ENCODE peak calls at places on chromosome 5, in nine cellular contexts. One of them, this sample, is unnamed.

GRCh38 chr5:1061916-1062315 is 49.9 kb downstream of the SLC12A7 start:
- DNase-seq in activated CD4-positive, alpha-beta T cell treated with anti-CD3 and anti-CD28 coated beads, Interleukin-2, amount 50 U/mL, for 4 hours: no peak
- DNase-seq in sciatic nerve: no peak
- DNase-seq in SW480: no peak
- DNase-seq in brain microvascular endothelial cell: no peak
- DNase-seq in iPS-NIHi11: no peak
- DNase-seq in CD4-positive, CD25-positive, alpha-beta regulatory T cell: no peak
- DNase-seq in SW 1271: no peak
- DNase-seq in Calu3: no peak
- DNase-seq in this sample: no peak

GRCh38 chr5:14054965-14055963 is 87.9 kb upstream of the TRIO start:
- DNase-seq in brain microvascular endothelial cell: no peak
- DNase-seq in activated CD4-positive, alpha-beta T cell treated with anti-CD3 and anti-CD28 coated beads, Interleukin-2, amount 50 U/mL, for 4 hours: no peak
- DNase-seq in SW 1271: no peak
- DNase-seq in CD4-positive, CD25-positive, alpha-beta regulatory T cell: no peak
- DNase-seq in sciatic nerve: no peak
- DNase-seq in SW480: no peak
- DNase-seq in iPS-NIHi11: no peak
- DNase-seq in Calu3: no peak
- DNase-seq in this sample: peak; percentile 62

GRCh38 chr5:133489632-133490031 is 122.7 kb downstream of the FSTL4 start:
- DNase-seq in CD4-positive, CD25-positive, alpha-beta regulatory T cell: no peak
- DNase-seq in brain microvascular endothelial cell: no peak
- DNase-seq in Calu3: peak; percentile 32
- DNase-seq in SW480: peak; percentile 90
- DNase-seq in activated CD4-positive, alpha-beta T cell treated with anti-CD3 and anti-CD28 coated beads, Interleukin-2, amount 50 U/mL, for 4 hours: no peak
- DNase-seq in SW 1271: peak; percentile 14
- DNase-seq in sciatic nerve: no peak
- DNase-seq in iPS-NIHi11: no peak
- DNase-seq in this sample: no peak

GRCh38 chr5:65926893-65927292 is 518 bp downstream of the ERBIN start:
- DNase-seq in SW480: peak; percentile 34
- DNase-seq in CD4-positive, CD25-positive, alpha-beta regulatory T cell: no peak
- DNase-seq in iPS-NIHi11: no peak
- DNase-seq in Calu3: no peak
- DNase-seq in SW 1271: peak; percentile 59
- DNase-seq in brain microvascular endothelial cell: no peak
- DNase-seq in activated CD4-positive, alpha-beta T cell treated with anti-CD3 and anti-CD28 coated beads, Interleukin-2, amount 50 U/mL, for 4 hours: no peak
- DNase-seq in sciatic nerve: no peak
- DNase-seq in this sample: peak; percentile 18

GRCh38 chr5:18761801-18762200 is 1127.5 kb downstream of the TAF11L14 start:
- DNase-seq in Calu3: no peak
- DNase-seq in CD4-positive, CD25-positive, alpha-beta regulatory T cell: no peak
- DNase-seq in iPS-NIHi11: no peak
- DNase-seq in SW 1271: peak; percentile 54
- DNase-seq in sciatic nerve: no peak
- DNase-seq in SW480: peak; percentile 20
- DNase-seq in brain microvascular endothelial cell: no peak
- DNase-seq in activated CD4-positive, alpha-beta T cell treated with anti-CD3 and anti-CD28 coated beads, Interleukin-2, amount 50 U/mL, for 4 hours: no peak
- DNase-seq in this sample: no peak

GRCh38 chr5:72817076-72817476 is 615 bp downstream of the TNPO1 start:
- DNase-seq in SW 1271: peak; percentile 66
- DNase-seq in SW480: peak; percentile 46
- DNase-seq in brain microvascular endothelial cell: peak; percentile 53
- DNase-seq in CD4-positive, CD25-positive, alpha-beta regulatory T cell: no peak
- DNase-seq in sciatic nerve: peak; percentile 65
- DNase-seq in activated CD4-positive, alpha-beta T cell treated with anti-CD3 and anti-CD28 coated beads, Interleukin-2, amount 50 U/mL, for 4 hours: peak; percentile 7
- DNase-seq in Calu3: peak; percentile 50
- DNase-seq in iPS-NIHi11: peak; percentile 55
- DNase-seq in this sample: peak; percentile 64

GRCh38 chr5:102815560-102816324 is 60.6 kb downstream of the PAM start:
- DNase-seq in brain microvascular endothelial cell: no peak
- DNase-seq in Calu3: no peak
- DNase-seq in sciatic nerve: no peak
- DNase-seq in CD4-positive, CD25-positive, alpha-beta regulatory T cell: no peak
- DNase-seq in SW 1271: no peak
- DNase-seq in SW480: no peak
- DNase-seq in iPS-NIHi11: no peak
- DNase-seq in activated CD4-positive, alpha-beta T cell treated with anti-CD3 and anti-CD28 coated beads, Interleukin-2, amount 50 U/mL, for 4 hours: no peak
- DNase-seq in this sample: peak; percentile 40

GRCh38 chr5:61401726-61402125 is 69.7 kb downstream of the ZSWIM6 start:
- DNase-seq in brain microvascular endothelial cell: peak; percentile 54
- DNase-seq in sciatic nerve: no peak
- DNase-seq in iPS-NIHi11: peak; percentile 32
- DNase-seq in activated CD4-positive, alpha-beta T cell treated with anti-CD3 and anti-CD28 coated beads, Interleukin-2, amount 50 U/mL, for 4 hours: no peak
- DNase-seq in Calu3: no peak
- DNase-seq in CD4-positive, CD25-positive, alpha-beta regulatory T cell: no peak
- DNase-seq in SW480: no peak
- DNase-seq in SW 1271: peak; percentile 36
- DNase-seq in this sample: peak; percentile 62

GRCh38 chr5:122842016-122842580 is 3.3 kb upstream of the SNX24 start:
- DNase-seq in Calu3: no peak
- DNase-seq in SW480: no peak
- DNase-seq in activated CD4-positive, alpha-beta T cell treated with anti-CD3 and anti-CD28 coated beads, Interleukin-2, amount 50 U/mL, for 4 hours: no peak
- DNase-seq in SW 1271: no peak
- DNase-seq in brain microvascular endothelial cell: no peak
- DNase-seq in iPS-NIHi11: no peak
- DNase-seq in CD4-positive, CD25-positive, alpha-beta regulatory T cell: no peak
- DNase-seq in sciatic nerve: no peak
- DNase-seq in this sample: no peak

GRCh38 chr5:57598756-57599155 is 116.1 kb upstream of the ACTBL2 start:
- DNase-seq in Calu3: peak; percentile 4
- DNase-seq in CD4-positive, CD25-positive, alpha-beta regulatory T cell: no peak
- DNase-seq in SW 1271: no peak
- DNase-seq in brain microvascular endothelial cell: peak; percentile 85
- DNase-seq in iPS-NIHi11: no peak
- DNase-seq in activated CD4-positive, alpha-beta T cell treated with anti-CD3 and anti-CD28 coated beads, Interleukin-2, amount 50 U/mL, for 4 hours: no peak
- DNase-seq in SW480: no peak
- DNase-seq in sciatic nerve: no peak
- DNase-seq in this sample: peak; percentile 43

GRCh38 chr5:166369326-166369725 is 1922.1 kb upstream of the WWC1 start:
- DNase-seq in Calu3: no peak
- DNase-seq in SW480: no peak
- DNase-seq in SW 1271: no peak
- DNase-seq in sciatic nerve: no peak
- DNase-seq in iPS-NIHi11: no peak
- DNase-seq in activated CD4-positive, alpha-beta T cell treated with anti-CD3 and anti-CD28 coated beads, Interleukin-2, amount 50 U/mL, for 4 hours: no peak
- DNase-seq in CD4-positive, CD25-positive, alpha-beta regulatory T cell: no peak
- DNase-seq in brain microvascular endothelial cell: no peak
- DNase-seq in this sample: no peak

GRCh38 chr5:142819816-142820215 is 49.6 kb downstream of the ARHGAP26 start:
- DNase-seq in brain microvascular endothelial cell: no peak
- DNase-seq in SW 1271: no peak
- DNase-seq in activated CD4-positive, alpha-beta T cell treated with anti-CD3 and anti-CD28 coated beads, Interleukin-2, amount 50 U/mL, for 4 hours: no peak
- DNase-seq in CD4-positive, CD25-positive, alpha-beta regulatory T cell: no peak
- DNase-seq in sciatic nerve: no peak
- DNase-seq in iPS-NIHi11: no peak
- DNase-seq in Calu3: peak; percentile 34
- DNase-seq in SW480: peak; percentile 54
- DNase-seq in this sample: peak; percentile 25

GRCh38 chr5:135508496-135509005 is 27.2 kb downstream of the NEUROG1 start:
- DNase-seq in brain microvascular endothelial cell: no peak
- DNase-seq in SW 1271: no peak
- DNase-seq in activated CD4-positive, alpha-beta T cell treated with anti-CD3 and anti-CD28 coated beads, Interleukin-2, amount 50 U/mL, for 4 hours: no peak
- DNase-seq in sciatic nerve: no peak
- DNase-seq in CD4-positive, CD25-positive, alpha-beta regulatory T cell: no peak
- DNase-seq in SW480: no peak
- DNase-seq in iPS-NIHi11: peak; percentile 42
- DNase-seq in Calu3: no peak
- DNase-seq in this sample: no peak

GRCh38 chr5:62315376-62316049 is 9.5 kb downstream of the KIF2A start:
- DNase-seq in SW 1271: no peak
- DNase-seq in activated CD4-positive, alpha-beta T cell treated with anti-CD3 and anti-CD28 coated beads, Interleukin-2, amount 50 U/mL, for 4 hours: no peak
- DNase-seq in Calu3: no peak
- DNase-seq in sciatic nerve: no peak
- DNase-seq in CD4-positive, CD25-positive, alpha-beta regulatory T cell: no peak
- DNase-seq in SW480: no peak
- DNase-seq in iPS-NIHi11: no peak
- DNase-seq in brain microvascular endothelial cell: no peak
- DNase-seq in this sample: peak; percentile 47

This sample was measured in AG10803.